ENCODE peak calls at places on chromosomes 4 and X, in six cellular contexts. T is HCT116, Z is brain microvascular endothelial cell, M is mucosa of descending colon, C is cardiac muscle cell, K is astrocyte. W is an unnamed sample.

GRCh38 chrX:154013614-154014360 is 5.9 kb downstream of the IRAK1 start:
- DNase-seq in T (no peak), Z (no peak), M (no peak), C (peak), K (no peak), W (no peak)

GRCh38 chrX:153438522-153438921 is 7.3 kb downstream of the TREX2 start:
- DNase-seq in T (no peak), Z (no peak), M (no peak), C (peak), K (peak), W (peak)

GRCh38 chrX:39309721-39310152 is 508.5 kb downstream of the MID1IP1 start:
- DNase-seq in T (no peak), Z (peak), M (no peak), C (peak), K (peak), W (no peak)

GRCh38 chr4:174318829-174319764 is 35.4 kb downstream of the CEP44 start:
- DNase-seq in T (peak), Z (no peak), M (no peak), C (peak), K (peak), W (peak)

GRCh38 chr4:52265781-52266525 is 214.8 kb downstream of the SPATA18 start:
- DNase-seq in T (no peak), Z (no peak), M (no peak), C (no peak), K (no peak), W (no peak)

GRCh38 chr4:162791321-162791720 is 375.4 kb downstream of the NAF1 start:
- DNase-seq in T (no peak), Z (no peak), M (no peak), C (peak), K (peak), W (no peak)

GRCh38 chrX:53303195-53303594 is 21.8 kb upstream of the IQSEC2 start:
- DNase-seq in T (no peak), Z (no peak), M (no peak), C (no peak), K (no peak), W (no peak)

GRCh38 chr4:82797048-82797590 is 1.5 kb downstream of the SCD5 start:
- DNase-seq in T (no peak), Z (no peak), M (no peak), C (peak), K (no peak), W (peak)

GRCh38 chr4:115370012-115370411 is 256.6 kb upstream of the NDST4 start:
- DNase-seq in T (no peak), Z (no peak), M (no peak), C (no peak), K (no peak), W (no peak)

GRCh38 chr4:21769404-21770147 is 179.0 kb downstream of the KCNIP4 start:
- DNase-seq in T (no peak), Z (peak), M (no peak), C (peak), K (peak), W (peak)

GRCh38 chrX:23828894-23829293 is 45.9 kb downstream of the SAT1 start:
- DNase-seq in T (no peak), Z (no peak), M (no peak), C (no peak), K (no peak), W (no peak)

GRCh38 chr4:2733001-2733843 is 22.9 kb downstream of the TNIP2 start:
- DNase-seq in T (no peak), Z (no peak), M (no peak), C (no peak), K (no peak), W (no peak)

GRCh38 chr4:160235771-160236170 is 1132.9 kb downstream of the RAPGEF2 start:
- DNase-seq in T (no peak), Z (no peak), M (no peak), C (no peak), K (no peak), W (no peak)

GRCh38 chr4:87985097-87985886 is 9.8 kb downstream of the SPP1 start:
- DNase-seq in T (peak), Z (peak), M (peak), C (peak), K (peak), W (peak)

GRCh38 chr4:19689511-19689910 is 562.2 kb upstream of the SLIT2 start:
- DNase-seq in T (no peak), Z (peak), M (no peak), C (peak), K (peak), W (peak)

GRCh38 chrX:150569155-150569477 is 695 bp downstream of the MTM1 start:
- DNase-seq in T (no peak), Z (peak), M (no peak), C (peak), K (peak), W (no peak)

GRCh38 chr4:152850377-152850776 is 70.6 kb downstream of the ARFIP1 start:
- DNase-seq in T (no peak), Z (peak), M (no peak), C (peak), K (peak), W (peak)

GRCh38 chrX:44735498-44735897 is 108.3 kb upstream of the DUSP21 start:
- DNase-seq in T (no peak), Z (no peak), M (no peak), C (no peak), K (no peak), W (no peak)

GRCh38 chr4:53987761-53988171 is 76.6 kb downstream of the CHIC2 start:
- DNase-seq in T (peak), Z (peak), M (no peak), C (peak), K (peak), W (peak)

GRCh38 chr4:183798249-183798920 is 106.7 kb upstream of the STOX2 start:
- DNase-seq in T (no peak), Z (no peak), M (no peak), C (no peak), K (no peak), W (peak)

GRCh38 chr4:170047774-170048354 is 21.7 kb upstream of the MFAP3L start:
- DNase-seq in T (peak), Z (peak), M (peak), C (peak), K (peak), W (peak)

GRCh38 chrX:48971325-48972213 is at the start of gene KCND1:
- DNase-seq in T (no peak), Z (peak), M (peak), C (peak), K (peak), W (peak)

GRCh38 chrX:134670241-134670811 is 12.1 kb upstream of the PLAC1 start:
- DNase-seq in T (no peak), Z (peak), M (no peak), C (peak), K (peak), W (peak)

GRCh38 chr4:5198586-5198985 is 147.3 kb downstream of the STK32B start:
- DNase-seq in T (no peak), Z (no peak), M (no peak), C (no peak), K (no peak), W (no peak)

GRCh38 chr4:98046665-98047064 is 96.6 kb downstream of the STPG2 start:
- DNase-seq in T (no peak), Z (no peak), M (no peak), C (no peak), K (no peak), W (no peak)

GRCh38 chr4:6782147-6782845 is at the start of gene KIAA0232:
- DNase-seq in T (peak), Z (peak), M (peak), C (peak), K (peak), W (peak)

GRCh38 chr4:6781113-6781512 is 1.4 kb upstream of the KIAA0232 start:
- DNase-seq in T (no peak), Z (no peak), M (peak), C (no peak), K (no peak), W (no peak)

GRCh38 chr4:6779667-6780565 is 2.6 kb upstream of the KIAA0232 start:
- DNase-seq in T (no peak), Z (no peak), M (no peak), C (peak), K (no peak), W (peak)

GRCh38 chr4:6782846-6783110 is 251 bp downstream of the KIAA0232 start:
- DNase-seq in T (no peak), Z (no peak), M (no peak), C (no peak), K (no peak), W (no peak)

DNA sequence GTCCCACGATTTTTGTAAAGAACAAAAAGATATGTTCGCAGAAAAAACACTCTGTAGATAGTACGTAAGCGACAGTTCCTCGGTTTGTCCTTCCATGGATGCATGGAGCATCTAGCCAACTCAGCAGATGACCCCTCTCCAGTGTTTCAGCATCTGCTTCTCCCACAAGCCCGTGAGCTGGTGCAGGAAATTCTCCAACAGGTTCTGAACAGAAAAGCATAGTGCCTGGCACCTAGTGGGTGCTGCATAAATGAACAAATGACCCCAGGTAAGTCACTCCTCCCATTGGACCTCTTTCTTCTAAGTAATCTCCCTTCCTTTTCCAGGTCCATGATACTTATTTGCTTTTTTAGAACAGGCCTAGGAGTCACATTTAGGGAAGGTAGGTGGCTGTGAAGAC is 966 bp upstream of the KIAA0232 start:
- DNase-seq in T (no peak), Z (no peak), M (no peak), C (no peak), K (no peak), W (no peak)
- H3K4me3 ChIP-seq in T (peak), Z (no peak), M (peak), C (peak), K (no peak), W (peak)

DNA sequence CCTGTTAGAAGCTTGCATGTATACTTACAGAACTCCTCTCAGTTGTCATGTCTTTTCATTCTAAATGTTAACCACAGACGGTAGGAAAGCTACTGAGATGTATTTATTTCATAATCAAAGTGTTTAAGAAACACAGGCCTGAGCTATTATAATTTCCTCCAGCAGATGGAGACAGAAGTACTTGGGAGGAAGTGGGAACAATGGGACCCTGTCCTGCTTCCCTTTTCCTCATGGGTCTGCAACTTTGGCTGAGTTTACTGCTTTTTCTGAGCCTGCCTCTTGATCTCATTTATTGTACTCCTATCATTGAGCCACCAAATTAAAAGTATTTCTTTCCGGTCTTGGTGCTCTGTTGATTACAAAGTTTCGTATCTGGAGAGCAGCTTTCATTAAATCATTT is 67.7 kb upstream of the SPANXN2 start:
- DNase-seq in T (no peak), Z (peak), M (no peak), C (peak), K (no peak), W (no peak)
- TF ChIP-seq CTCF in T (no peak), Z (peak), M (no peak), C (peak), K (peak), W (peak)

DNA sequence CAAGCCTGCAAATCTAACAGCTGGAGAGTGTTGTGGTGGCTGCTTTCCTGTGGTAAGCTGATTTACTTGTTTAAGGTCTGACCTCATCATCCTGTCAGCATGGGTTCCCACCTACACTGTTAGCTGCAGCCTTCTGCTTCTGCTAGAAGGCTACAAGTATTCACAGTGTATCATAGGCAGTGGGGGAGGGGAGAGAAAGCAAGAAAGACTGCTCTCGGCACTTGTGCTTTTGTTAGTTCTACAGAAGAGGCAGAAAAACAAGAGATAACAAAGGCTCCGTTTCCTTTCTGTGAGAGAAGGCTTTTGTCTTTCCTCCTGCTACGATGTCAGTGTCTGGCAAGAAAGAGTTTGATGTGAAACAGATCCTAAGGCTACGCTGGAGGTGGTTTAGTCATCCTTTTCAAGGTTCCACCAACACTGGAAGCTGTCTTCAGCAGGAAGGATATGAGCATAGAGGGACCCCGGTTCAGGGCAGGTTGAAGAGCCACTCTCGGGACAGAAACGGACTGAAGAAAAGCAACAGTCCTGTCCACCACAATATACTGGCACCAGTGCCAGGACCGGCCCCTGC is at the start of gene KLHL4:
- DNase-seq in T (no peak), Z (peak), M (no peak), C (peak), K (peak), W (no peak)
- H3K4me3 ChIP-seq in T (no peak), Z (peak), M (no peak), C (peak), K (peak), W (no peak)

DNA sequence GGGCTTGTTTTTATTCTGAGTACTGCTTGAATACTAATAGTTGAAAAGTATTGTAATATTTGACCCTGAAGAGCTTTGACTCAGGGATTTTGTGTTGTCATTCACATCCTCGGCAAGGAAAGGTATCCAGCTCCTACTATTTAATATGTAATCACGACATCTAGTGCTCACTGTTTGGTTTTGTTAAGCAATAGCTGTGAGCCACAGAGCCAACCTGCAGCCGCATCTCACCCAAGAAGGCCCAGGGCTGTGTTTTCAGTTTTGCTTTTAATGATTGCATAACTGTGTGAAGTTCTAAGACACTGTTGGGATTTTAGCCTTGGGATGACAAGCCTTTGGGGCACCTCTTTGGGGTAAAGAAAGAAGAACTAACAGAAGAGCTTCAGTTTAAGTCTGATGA is 158.0 kb downstream of the RELL1 start:
- DNase-seq in T (no peak), Z (no peak), M (peak), C (peak), K (no peak), W (no peak)
- TF ChIP-seq CTCF in T (no peak), Z (no peak), M (no peak), C (no peak), K (no peak), W (no peak)

GRCh38 chrX:66015906-66016689 is 23.8 kb downstream of the VSIG4 start:
- DNase-seq in T (no peak), Z (no peak), M (no peak), C (no peak), K (no peak), W (no peak)

GRCh38 chrX:66018585-66019309 is 21.1 kb downstream of the VSIG4 start:
- DNase-seq in T (no peak), Z (no peak), M (no peak), C (no peak), K (no peak), W (no peak)

GRCh38 chrX:66015152-66015827 is 24.6 kb downstream of the VSIG4 start:
- DNase-seq in T (no peak), Z (no peak), M (no peak), C (peak), K (no peak), W (no peak)

GRCh38 chrX:66017659-66018170 is 22.2 kb downstream of the VSIG4 start:
- DNase-seq in T (no peak), Z (no peak), M (no peak), C (no peak), K (no peak), W (no peak)

DNA sequence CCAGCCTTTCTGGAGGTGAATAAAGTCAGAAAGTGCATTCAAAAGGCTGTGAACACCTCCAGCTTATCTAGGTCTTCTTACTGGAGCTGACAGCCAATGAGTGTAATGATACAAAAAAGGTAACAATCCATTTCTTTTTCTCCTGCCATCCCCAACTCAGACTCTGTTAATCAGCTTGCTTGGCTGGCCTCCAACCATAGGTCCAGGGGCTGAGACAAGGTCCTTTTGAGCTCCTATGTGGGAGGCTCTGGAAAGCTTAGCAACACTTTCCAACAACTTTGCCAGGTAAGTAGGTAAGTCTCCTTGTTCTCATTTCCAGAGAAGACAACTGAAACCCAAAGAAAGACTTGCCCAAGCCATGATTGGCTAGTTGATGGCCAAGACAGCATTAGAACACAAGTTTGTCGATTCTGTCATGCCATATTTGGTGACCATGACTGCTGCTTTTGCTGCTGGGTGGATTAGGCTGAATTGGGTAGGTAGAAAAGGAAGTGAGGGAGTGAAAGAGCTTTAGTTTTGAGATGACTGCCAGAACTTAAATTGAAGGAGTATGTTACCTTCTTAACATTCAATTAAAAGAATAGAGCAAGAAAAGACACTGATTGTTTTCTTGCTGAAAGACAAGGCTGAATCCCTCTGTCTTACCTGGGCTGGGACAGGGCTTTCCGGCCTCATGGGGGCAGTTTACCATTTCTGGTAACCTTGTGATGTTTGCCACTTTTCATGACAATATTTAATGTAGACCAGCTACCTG is 22.8 kb downstream of the VSIG4 start:
- DNase-seq in T (no peak), Z (no peak), M (no peak), C (no peak), K (no peak), W (no peak)
- H3K4me3 ChIP-seq in T (no peak), Z (no peak), M (no peak), C (no peak), K (no peak), W (no peak)

GRCh38 chr4:61572160-61572559 is 372.0 kb downstream of the ADGRL3 start:
- DNase-seq in T (no peak), Z (no peak), M (no peak), C (peak), K (peak), W (no peak)
- TF ChIP-seq CTCF in T (no peak), Z (no peak), M (no peak), C (no peak), K (no peak), W (no peak)

GRCh38 chr4:182145360-182145905 is 97.8 kb upstream of the TENM3 start:
- DNase-seq in T (no peak), Z (no peak), M (no peak), C (peak), K (peak), W (peak)
- H3K4me3 ChIP-seq in T (no peak), Z (peak), M (no peak), C (peak), K (peak), W (peak)

DNA sequence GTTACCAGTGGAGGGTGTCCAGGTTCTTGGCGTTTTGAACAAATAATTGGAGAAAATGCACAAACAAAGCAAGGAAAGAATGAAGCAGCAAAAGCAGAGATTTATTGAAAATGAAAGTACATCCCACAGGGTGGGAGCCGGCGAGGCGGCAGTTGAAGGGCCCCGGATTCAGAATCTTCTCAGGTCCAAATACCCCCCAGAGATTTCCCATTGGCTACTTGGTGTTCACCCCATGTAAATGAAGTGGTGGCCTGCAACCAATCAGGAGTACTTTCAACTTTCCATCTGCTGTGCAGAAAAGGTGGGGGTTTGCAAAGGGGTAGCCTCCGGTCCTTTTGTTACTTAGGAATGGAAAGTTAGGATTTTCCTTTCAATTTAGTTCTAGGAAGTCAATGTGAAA is 1447.0 kb downstream of the C4orf33 start:
- DNase-seq in T (no peak), Z (no peak), M (no peak), C (no peak), K (no peak), W (no peak)
- TF ChIP-seq CTCF in T (no peak), Z (no peak), M (no peak), C (no peak), K (no peak), W (no peak)

W was measured in foreskin fibroblast.